ENCODE peak calls at places on chromosomes 11 and 22, in four cellular contexts. Q, G, E and N are unnamed samples. For H3K9me3, the result is how much of the 10 kb centered on the place peaks cover.

GRCh38 chr11:116073854-116074837 is 569.9 kb upstream of the CADM1 start:
- DNase-seq in E (peak), Q (peak), G (no peak), N (peak)

GRCh38 chr11:74942073-74942750 is 6.7 kb downstream of the XRRA1 start:
- DNase-seq in E (no peak), G (no peak), Q (no peak), N (no peak)

GRCh38 chr11:128522943-128523518 is 64.3 kb downstream of the ETS1 start:
- DNase-seq in E (no peak), Q (no peak), G (no peak), N (no peak)

GRCh38 chr22:42673898-42674390 is 24.8 kb upstream of the CYB5R3 start:
- DNase-seq in Q (no peak), G (no peak), E (no peak), N (no peak)

GRCh38 chr11:77088236-77089003 is 14.2 kb upstream of the OMP start:
- DNase-seq in Q (no peak), E (peak), G (peak), N (no peak)

GRCh38 chr11:119207300-119207570 is 1.1 kb downstream of the CBL start:
- DNase-seq in G (no peak), Q (no peak), E (no peak), N (no peak)

GRCh38 chr11:92180664-92181251 is 43.9 kb upstream of the FAT3 start:
- DNase-seq in G (no peak), E (no peak), Q (no peak), N (peak)

GRCh38 chr11:112744041-112744440 is 217.2 kb upstream of the NCAM1 start:
- DNase-seq in Q (no peak), G (peak), E (no peak), N (no peak)

GRCh38 chr11:130180491-130180890 is 20.9 kb downstream of the ST14 start:
- DNase-seq in Q (no peak), G (no peak), E (peak), N (no peak)

GRCh38 chr11:131609317-131609716 is 238.9 kb downstream of the NTM start:
- DNase-seq in Q (no peak), G (no peak), E (peak), N (no peak)

GRCh38 chr11:124113890-124114289 is 1.4 kb upstream of the VWA5A start:
- DNase-seq in Q (no peak), E (peak), G (no peak), N (no peak)

GRCh38 chr11:110366234-110366633 is 63.5 kb upstream of the FDX1 start:
- DNase-seq in Q (peak), E (no peak), G (no peak), N (no peak)

GRCh38 chr11:130675456-130675855 is 227.0 kb downstream of the ADAMTS15 start:
- DNase-seq in Q (peak), E (no peak), G (peak), N (no peak)

GRCh38 chr22:36775589-36775965 is 342 bp downstream of the IFT27 start:
- DNase-seq in E (no peak), Q (peak), G (peak), N (peak)

GRCh38 chr22:40898850-40899357 is 37.0 kb upstream of the DNAJB7 start:
- DNase-seq in Q (no peak), E (peak), G (no peak), N (no peak)

GRCh38 chr11:6191733-6192132 is 7.3 kb upstream of the OR52W1 start:
- DNase-seq in Q (no peak), E (no peak), G (no peak), N (no peak)

GRCh38 chr22:35451602-35452001 is 51.7 kb downstream of the MCM5 start:
- DNase-seq in Q (no peak), G (no peak), E (no peak), N (peak)

GRCh38 chr11:30281476-30282288 is 41.2 kb upstream of the ARL14EP start:
- DNase-seq in G (no peak), E (no peak), Q (no peak), N (no peak)

GRCh38 chr11:28529540-28530410 is 421.6 kb downstream of the METTL15 start:
- DNase-seq in Q (no peak), E (peak), G (no peak), N (no peak)

GRCh38 chr11:119701591-119702260 is 27.3 kb downstream of the NECTIN1 start:
- DNase-seq in E (peak), Q (no peak), G (no peak), N (no peak)

GRCh38 chr11:83836883-83837654 is 550.9 kb upstream of the CCDC90B start:
- DNase-seq in G (peak), E (peak), Q (no peak), N (peak)

DNA sequence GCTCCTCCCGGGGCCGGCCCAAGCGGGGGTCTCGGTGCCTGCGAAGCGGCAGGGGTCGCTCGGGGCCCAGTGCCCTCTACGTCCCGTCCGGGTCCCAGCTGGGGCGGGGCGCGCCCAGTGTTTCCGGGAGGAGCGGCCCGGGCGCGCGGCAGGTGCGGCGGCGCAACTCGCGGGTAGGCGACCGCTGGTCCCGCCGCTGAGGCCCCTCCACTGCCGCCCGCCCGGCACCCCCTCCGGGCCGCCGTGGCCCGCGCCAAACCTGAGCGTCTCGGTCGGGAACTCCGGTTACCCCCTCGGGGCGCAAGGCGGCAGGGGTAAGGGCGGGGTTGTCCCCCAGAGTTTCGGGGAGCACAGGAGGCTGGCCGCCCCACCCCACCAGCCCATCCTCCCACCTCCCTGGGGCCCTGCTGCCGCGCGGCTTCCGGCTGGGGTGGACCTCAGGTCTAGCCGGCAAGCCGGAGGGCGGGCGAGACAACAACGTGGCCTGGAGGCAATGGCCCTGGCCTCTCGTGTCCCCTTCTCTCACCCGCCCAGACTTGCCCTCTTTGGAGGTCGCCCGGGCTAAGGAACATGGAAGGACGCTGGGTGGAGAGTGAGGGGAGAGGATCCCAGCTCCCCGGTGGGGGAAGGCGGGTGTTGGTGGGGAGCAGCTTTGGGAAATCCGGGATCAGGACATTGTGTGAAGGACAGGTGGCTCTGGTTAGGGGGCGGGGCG is 416 bp upstream of the CRACR2B start:
- DNase-seq in G (no peak), E (peak), Q (peak), N (peak)
- H3K4me3 ChIP-seq in G (peak), E (peak), Q (peak), N (peak)

DNA sequence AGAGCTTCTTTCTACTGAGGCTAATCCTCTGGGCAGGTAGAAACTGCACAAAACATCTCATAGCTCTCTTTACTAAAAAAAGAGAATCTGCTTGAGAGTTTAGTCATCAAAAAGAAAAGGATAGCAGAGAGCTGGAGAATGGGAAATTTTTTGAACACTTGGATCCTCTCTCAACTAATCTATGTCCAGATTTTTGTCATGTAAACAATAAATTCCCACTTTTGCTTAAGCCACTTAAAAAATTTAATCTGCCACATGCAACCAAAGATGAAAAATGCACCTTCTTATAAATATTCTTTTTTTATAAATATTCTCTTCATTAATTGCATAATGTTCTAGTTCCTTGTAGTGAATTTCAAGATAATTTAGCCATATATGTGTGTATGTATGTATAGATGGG is 10.5 kb downstream of the OR5D16 start:
- DNase-seq in Q (no peak), E (no peak), G (no peak), N (no peak)
- H3K9me3 ChIP-seq in Q (under half), E (under half), G (under half), N (half or more)

DNA sequence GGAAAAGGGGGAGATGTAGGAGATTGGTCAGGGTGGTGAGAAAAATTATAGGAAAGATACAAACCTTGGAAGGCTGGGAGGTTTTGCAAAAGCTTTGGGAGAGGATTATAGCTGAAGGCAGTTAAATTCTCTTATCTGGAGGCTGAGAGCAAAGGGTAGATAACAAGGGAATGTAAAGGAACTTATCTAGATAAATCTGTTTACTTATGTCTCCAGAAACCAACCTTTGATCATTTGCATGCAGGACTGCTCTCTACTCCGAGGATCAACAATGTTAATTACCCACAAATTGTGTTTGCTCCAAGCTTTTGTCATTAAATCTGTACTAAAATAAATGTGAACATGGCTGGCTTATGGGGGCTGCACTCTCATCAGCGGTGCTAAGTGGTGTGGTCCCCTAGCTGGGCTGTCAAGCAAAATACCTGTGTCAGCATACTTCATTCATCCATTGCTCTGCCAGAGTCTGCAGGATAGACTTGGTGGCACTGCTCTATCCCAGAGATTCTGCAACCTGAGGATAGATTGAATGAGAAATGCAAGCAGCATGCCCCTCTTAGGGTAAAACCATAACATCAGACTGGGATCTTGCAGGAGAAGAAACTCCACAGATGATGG is 1599.2 kb upstream of the TENM4 start:
- DNase-seq in G (no peak), E (peak), Q (no peak), N (peak)
- H3K27ac ChIP-seq in G (no peak), E (no peak), Q (no peak), N (no peak)

GRCh38 chr11:57321996-57322880 is 2.5 kb downstream of the TNKS1BP1 start:
- DNase-seq in G (peak), Q (peak), E (peak), N (peak)
- H3K4me3 ChIP-seq in G (peak), Q (peak), E (no peak), N (peak)

GRCh38 chr11:42021919-42022318 is 562.5 kb upstream of the LRRC4C start:
- DNase-seq in Q (no peak), G (no peak), E (no peak), N (no peak)

GRCh38 chr11:42025404-42025803 is 566.0 kb upstream of the LRRC4C start:
- DNase-seq in E (no peak), G (no peak), Q (no peak), N (no peak)

DNA sequence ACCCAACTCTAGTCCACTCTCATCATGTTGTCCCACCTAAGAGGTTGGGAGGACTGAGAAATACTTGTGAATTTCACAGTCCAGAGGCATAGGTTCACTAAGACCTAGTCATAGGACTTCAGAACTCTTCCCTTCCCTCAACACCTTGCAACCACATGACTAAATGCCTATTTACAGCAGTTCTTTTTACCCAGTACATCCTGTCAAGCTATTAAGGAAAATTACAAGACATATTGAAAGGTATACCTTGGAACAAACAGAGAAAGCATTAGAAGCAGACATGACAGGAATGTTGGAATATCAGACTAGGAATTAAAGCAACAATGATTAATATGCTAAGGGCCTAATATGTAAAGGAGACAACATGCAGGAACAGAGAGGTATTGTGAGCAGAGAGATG is 563.8 kb upstream of the LRRC4C start:
- DNase-seq in Q (no peak), G (no peak), E (no peak), N (no peak)
- H3K9me3 ChIP-seq in Q (under half), G (under half), E (under half), N (under half)

GRCh38 chr22:46627806-46628482 is 7.8 kb downstream of the GRAMD4 start:
- DNase-seq in E (no peak), G (no peak), Q (no peak), N (no peak)
- H3K27ac ChIP-seq in E (no peak), G (no peak), Q (no peak), N (no peak)

GRCh38 chr22:27796118-27796517 is 5.4 kb downstream of the MN1 start:
- DNase-seq in G (no peak), Q (no peak), E (no peak), N (no peak)

GRCh38 chr22:27794244-27794643 is 7.3 kb downstream of the MN1 start:
- DNase-seq in E (no peak), G (no peak), Q (no peak), N (peak)

GRCh38 chr22:27796829-27797792 is 4.4 kb downstream of the MN1 start:
- DNase-seq in E (no peak), G (no peak), Q (no peak), N (peak)

GRCh38 chr22:27792452-27793165 is 8.9 kb downstream of the MN1 start:
- DNase-seq in Q (no peak), G (no peak), E (no peak), N (no peak)

DNA sequence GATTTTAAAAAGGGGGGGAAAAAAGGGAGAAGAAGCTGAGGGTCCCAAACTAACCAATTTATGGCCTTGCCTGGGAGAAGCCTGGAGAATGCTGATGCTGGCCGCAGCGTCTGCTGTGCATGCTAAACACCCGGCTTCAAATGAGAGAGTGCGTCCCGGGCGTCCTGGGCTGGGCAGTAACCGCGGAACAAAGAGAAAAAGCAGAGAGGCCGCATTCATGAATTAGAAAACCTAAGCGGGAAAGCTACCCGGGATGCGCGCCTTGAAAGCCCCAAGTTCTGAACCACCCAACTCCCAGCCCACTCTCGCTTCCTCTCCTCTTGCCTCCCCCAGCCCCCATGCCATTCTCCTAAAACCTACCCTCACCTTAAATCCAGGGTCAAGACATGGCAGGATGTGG is 6.5 kb downstream of the MN1 start:
- DNase-seq in Q (no peak), G (no peak), E (no peak), N (no peak)
- H3K4me3 ChIP-seq in Q (peak), G (peak), E (no peak), N (peak)

DNA sequence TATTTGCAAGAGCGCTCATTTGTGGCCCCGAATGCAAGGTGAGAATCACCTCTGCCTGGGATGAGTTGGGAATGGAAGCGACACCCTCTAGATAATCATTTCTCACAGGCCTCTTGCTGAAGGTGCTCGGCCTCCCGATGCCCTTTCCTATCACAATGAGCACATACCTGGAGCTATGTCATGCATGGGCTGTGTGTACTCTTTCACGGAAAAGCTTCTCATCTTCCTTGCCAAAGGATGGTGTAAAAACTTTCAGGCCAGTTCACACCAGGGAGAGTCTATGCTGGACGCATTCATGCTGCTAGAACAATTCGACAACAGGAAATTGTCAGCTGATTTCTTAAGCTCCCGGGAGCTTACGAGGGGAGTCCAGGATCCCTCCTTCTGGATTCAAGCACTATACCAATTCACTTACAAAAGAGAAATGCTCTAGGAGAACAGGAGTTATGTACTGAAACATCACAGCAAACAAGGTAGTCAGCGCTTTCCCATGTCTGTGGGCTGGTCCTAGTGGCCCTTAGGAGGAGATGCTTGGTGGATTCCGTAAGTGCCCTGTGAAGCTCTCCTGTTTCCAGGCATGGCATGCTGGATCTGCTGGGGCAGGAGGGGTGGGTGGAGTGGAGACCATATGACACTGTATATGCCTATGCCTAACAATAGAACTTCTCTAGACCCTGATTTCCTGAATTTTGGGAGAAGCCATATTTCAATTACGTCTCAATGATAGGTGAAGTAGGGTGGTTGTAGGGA is 53.1 kb upstream of the B3GAT1 start:
- DNase-seq in E (no peak), G (peak), Q (no peak), N (no peak)
- H3K9me3 ChIP-seq in E (under half), G (under half), Q (under half), N (under half)

DNA sequence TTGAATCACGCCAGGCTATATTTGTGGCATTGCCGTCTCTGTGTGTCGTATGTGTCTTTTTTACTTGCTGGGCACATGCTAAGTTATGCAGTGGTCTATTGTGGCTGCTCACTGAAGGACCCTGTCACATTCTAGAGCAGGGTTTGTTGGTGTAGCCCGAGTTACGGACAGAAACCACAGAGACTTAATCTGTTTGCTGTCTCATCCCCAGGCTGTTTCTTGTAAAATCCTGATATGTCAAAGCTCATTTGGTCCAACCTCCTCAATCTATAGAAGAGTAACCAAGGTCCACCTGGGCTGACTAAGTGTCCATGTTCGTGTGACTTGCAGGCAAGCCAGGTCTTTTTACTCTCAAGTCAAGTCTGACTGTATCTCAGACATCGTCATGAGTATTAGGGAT is 5.0 kb downstream of the DPF2 start:
- DNase-seq in G (no peak), E (no peak), Q (no peak), N (no peak)
- H3K27ac ChIP-seq in G (no peak), E (no peak), Q (no peak), N (no peak)